ENCODE peak calls at places on chromosome 19, in seven cellular contexts. One of them, this sample, is unnamed.

GRCh38 chr19:1360818-1361461 is 22.8 kb upstream of the NDUFS7 start:
- DNase-seq in fibroblast of lung: peak; percentile 77
- DNase-seq in activated CD4-positive, CD25-positive, alpha-beta regulatory T cell treated with anti-CD3 and anti-CD28 coated beads, Interleukin-2, amount 50 U/mL, for 16 hours: no peak
- DNase-seq in activated naive CD4-positive, alpha-beta T cell treated with anti-CD3 and anti-CD28 coated beads, Interleukin-2, amount 10 ng/mL, durations not matched to agents 7 days and 5 days: no peak
- DNase-seq in D341Med: peak; percentile 85
- DNase-seq in GM23248: peak; percentile 91
- DNase-seq in AG09319: peak; percentile 62
- DNase-seq in this sample: peak; percentile 74

GRCh38 chr19:47623151-47623920 is 14.4 kb downstream of the BICRA start:
- DNase-seq in fibroblast of lung: no peak
- DNase-seq in activated CD4-positive, CD25-positive, alpha-beta regulatory T cell treated with anti-CD3 and anti-CD28 coated beads, Interleukin-2, amount 50 U/mL, for 16 hours: no peak
- DNase-seq in activated naive CD4-positive, alpha-beta T cell treated with anti-CD3 and anti-CD28 coated beads, Interleukin-2, amount 10 ng/mL, durations not matched to agents 7 days and 5 days: no peak
- DNase-seq in D341Med: peak; percentile 22
- DNase-seq in GM23248: no peak
- DNase-seq in AG09319: no peak
- DNase-seq in this sample: no peak

GRCh38 chr19:18291019-18291524 is 9.7 kb upstream of the JUND start:
- DNase-seq in fibroblast of lung: no peak
- DNase-seq in activated CD4-positive, CD25-positive, alpha-beta regulatory T cell treated with anti-CD3 and anti-CD28 coated beads, Interleukin-2, amount 50 U/mL, for 16 hours: no peak
- DNase-seq in activated naive CD4-positive, alpha-beta T cell treated with anti-CD3 and anti-CD28 coated beads, Interleukin-2, amount 10 ng/mL, durations not matched to agents 7 days and 5 days: peak; percentile 50
- DNase-seq in D341Med: no peak
- DNase-seq in GM23248: no peak
- DNase-seq in AG09319: no peak
- DNase-seq in this sample: no peak

GRCh38 chr19:13598098-13598497 is 91.8 kb upstream of the CACNA1A start:
- DNase-seq in fibroblast of lung: no peak
- DNase-seq in activated CD4-positive, CD25-positive, alpha-beta regulatory T cell treated with anti-CD3 and anti-CD28 coated beads, Interleukin-2, amount 50 U/mL, for 16 hours: no peak
- DNase-seq in activated naive CD4-positive, alpha-beta T cell treated with anti-CD3 and anti-CD28 coated beads, Interleukin-2, amount 10 ng/mL, durations not matched to agents 7 days and 5 days: no peak
- DNase-seq in D341Med: no peak
- DNase-seq in GM23248: no peak
- DNase-seq in AG09319: no peak
- DNase-seq in this sample: no peak

GRCh38 chr19:1013218-1013617 is 7.7 kb downstream of the TMEM259 start:
- DNase-seq in fibroblast of lung: no peak
- DNase-seq in activated CD4-positive, CD25-positive, alpha-beta regulatory T cell treated with anti-CD3 and anti-CD28 coated beads, Interleukin-2, amount 50 U/mL, for 16 hours: no peak
- DNase-seq in activated naive CD4-positive, alpha-beta T cell treated with anti-CD3 and anti-CD28 coated beads, Interleukin-2, amount 10 ng/mL, durations not matched to agents 7 days and 5 days: no peak
- DNase-seq in D341Med: no peak
- DNase-seq in GM23248: no peak
- DNase-seq in AG09319: no peak
- DNase-seq in this sample: no peak

GRCh38 chr19:2302319-2303208 is 5.4 kb downstream of the LINGO3 start:
- DNase-seq in fibroblast of lung: peak; percentile 68
- DNase-seq in activated CD4-positive, CD25-positive, alpha-beta regulatory T cell treated with anti-CD3 and anti-CD28 coated beads, Interleukin-2, amount 50 U/mL, for 16 hours: no peak
- DNase-seq in activated naive CD4-positive, alpha-beta T cell treated with anti-CD3 and anti-CD28 coated beads, Interleukin-2, amount 10 ng/mL, durations not matched to agents 7 days and 5 days: no peak
- DNase-seq in D341Med: no peak
- DNase-seq in GM23248: peak; percentile 70
- DNase-seq in AG09319: no peak
- DNase-seq in this sample: no peak

GRCh38 chr19:32339988-32340874 is 5.2 kb upstream of the ZNF507 start:
- DNase-seq in fibroblast of lung: peak; percentile 54
- DNase-seq in activated CD4-positive, CD25-positive, alpha-beta regulatory T cell treated with anti-CD3 and anti-CD28 coated beads, Interleukin-2, amount 50 U/mL, for 16 hours: no peak
- DNase-seq in activated naive CD4-positive, alpha-beta T cell treated with anti-CD3 and anti-CD28 coated beads, Interleukin-2, amount 10 ng/mL, durations not matched to agents 7 days and 5 days: peak; percentile 66
- DNase-seq in D341Med: peak; percentile 75
- DNase-seq in GM23248: peak; percentile 65
- DNase-seq in AG09319: no peak
- DNase-seq in this sample: no peak

GRCh38 chr19:7191946-7192691 is 102.1 kb downstream of the INSR start:
- DNase-seq in fibroblast of lung: no peak
- DNase-seq in activated CD4-positive, CD25-positive, alpha-beta regulatory T cell treated with anti-CD3 and anti-CD28 coated beads, Interleukin-2, amount 50 U/mL, for 16 hours: no peak
- DNase-seq in activated naive CD4-positive, alpha-beta T cell treated with anti-CD3 and anti-CD28 coated beads, Interleukin-2, amount 10 ng/mL, durations not matched to agents 7 days and 5 days: peak; percentile 63
- DNase-seq in D341Med: no peak
- DNase-seq in GM23248: peak; percentile 57
- DNase-seq in AG09319: no peak
- DNase-seq in this sample: peak; percentile 22

GRCh38 chr19:34475026-34475974 is 6.3 kb upstream of the WTIP start:
- DNase-seq in fibroblast of lung: peak; percentile 92
- DNase-seq in activated CD4-positive, CD25-positive, alpha-beta regulatory T cell treated with anti-CD3 and anti-CD28 coated beads, Interleukin-2, amount 50 U/mL, for 16 hours: no peak
- DNase-seq in activated naive CD4-positive, alpha-beta T cell treated with anti-CD3 and anti-CD28 coated beads, Interleukin-2, amount 10 ng/mL, durations not matched to agents 7 days and 5 days: no peak
- DNase-seq in D341Med: no peak
- DNase-seq in GM23248: peak; percentile 96
- DNase-seq in AG09319: no peak
- DNase-seq in this sample: peak; percentile 82

GRCh38 chr19:2077398-2077797 is 18.7 kb downstream of the MOB3A start:
- DNase-seq in fibroblast of lung: no peak
- DNase-seq in activated CD4-positive, CD25-positive, alpha-beta regulatory T cell treated with anti-CD3 and anti-CD28 coated beads, Interleukin-2, amount 50 U/mL, for 16 hours: no peak
- DNase-seq in activated naive CD4-positive, alpha-beta T cell treated with anti-CD3 and anti-CD28 coated beads, Interleukin-2, amount 10 ng/mL, durations not matched to agents 7 days and 5 days: no peak
- DNase-seq in D341Med: no peak
- DNase-seq in GM23248: no peak
- DNase-seq in AG09319: no peak
- DNase-seq in this sample: no peak

GRCh38 chr19:7831452-7831851 is 1.4 kb downstream of the EVI5L start:
- DNase-seq in fibroblast of lung: peak; percentile 36
- DNase-seq in activated CD4-positive, CD25-positive, alpha-beta regulatory T cell treated with anti-CD3 and anti-CD28 coated beads, Interleukin-2, amount 50 U/mL, for 16 hours: no peak
- DNase-seq in activated naive CD4-positive, alpha-beta T cell treated with anti-CD3 and anti-CD28 coated beads, Interleukin-2, amount 10 ng/mL, durations not matched to agents 7 days and 5 days: no peak
- DNase-seq in D341Med: peak; percentile 72
- DNase-seq in GM23248: peak; percentile 69
- DNase-seq in AG09319: no peak
- DNase-seq in this sample: no peak

GRCh38 chr19:2478756-2479555 is 3.0 kb downstream of the GADD45B start:
- DNase-seq in fibroblast of lung: peak; percentile 87
- DNase-seq in activated CD4-positive, CD25-positive, alpha-beta regulatory T cell treated with anti-CD3 and anti-CD28 coated beads, Interleukin-2, amount 50 U/mL, for 16 hours: no peak
- DNase-seq in activated naive CD4-positive, alpha-beta T cell treated with anti-CD3 and anti-CD28 coated beads, Interleukin-2, amount 10 ng/mL, durations not matched to agents 7 days and 5 days: peak; percentile 84
- DNase-seq in D341Med: peak; percentile 16
- DNase-seq in GM23248: peak; percentile 94
- DNase-seq in AG09319: no peak
- DNase-seq in this sample: no peak

GRCh38 chr19:5023128-5023571 is 54.2 kb downstream of the KDM4B start:
- DNase-seq in fibroblast of lung: no peak
- DNase-seq in activated CD4-positive, CD25-positive, alpha-beta regulatory T cell treated with anti-CD3 and anti-CD28 coated beads, Interleukin-2, amount 50 U/mL, for 16 hours: no peak
- DNase-seq in activated naive CD4-positive, alpha-beta T cell treated with anti-CD3 and anti-CD28 coated beads, Interleukin-2, amount 10 ng/mL, durations not matched to agents 7 days and 5 days: no peak
- DNase-seq in D341Med: no peak
- DNase-seq in GM23248: peak; percentile 50
- DNase-seq in AG09319: no peak
- DNase-seq in this sample: no peak

GRCh38 chr19:16325671-16326400 is 1.2 kb downstream of the KLF2 start:
- DNase-seq in fibroblast of lung: no peak
- DNase-seq in activated CD4-positive, CD25-positive, alpha-beta regulatory T cell treated with anti-CD3 and anti-CD28 coated beads, Interleukin-2, amount 50 U/mL, for 16 hours: no peak
- DNase-seq in activated naive CD4-positive, alpha-beta T cell treated with anti-CD3 and anti-CD28 coated beads, Interleukin-2, amount 10 ng/mL, durations not matched to agents 7 days and 5 days: peak; percentile 89
- DNase-seq in D341Med: peak; percentile 72
- DNase-seq in GM23248: peak; percentile 77
- DNase-seq in AG09319: no peak
- DNase-seq in this sample: no peak

GRCh38 chr19:5074418-5074817 is 105.5 kb downstream of the KDM4B start:
- DNase-seq in fibroblast of lung: no peak
- DNase-seq in activated CD4-positive, CD25-positive, alpha-beta regulatory T cell treated with anti-CD3 and anti-CD28 coated beads, Interleukin-2, amount 50 U/mL, for 16 hours: no peak
- DNase-seq in activated naive CD4-positive, alpha-beta T cell treated with anti-CD3 and anti-CD28 coated beads, Interleukin-2, amount 10 ng/mL, durations not matched to agents 7 days and 5 days: no peak
- DNase-seq in D341Med: no peak
- DNase-seq in GM23248: no peak
- DNase-seq in AG09319: no peak
- DNase-seq in this sample: no peak

GRCh38 chr19:2047449-2048103 is 3.5 kb downstream of the MKNK2 start:
- DNase-seq in fibroblast of lung: peak; percentile 53
- DNase-seq in activated CD4-positive, CD25-positive, alpha-beta regulatory T cell treated with anti-CD3 and anti-CD28 coated beads, Interleukin-2, amount 50 U/mL, for 16 hours: no peak
- DNase-seq in activated naive CD4-positive, alpha-beta T cell treated with anti-CD3 and anti-CD28 coated beads, Interleukin-2, amount 10 ng/mL, durations not matched to agents 7 days and 5 days: no peak
- DNase-seq in D341Med: no peak
- DNase-seq in GM23248: peak; percentile 58
- DNase-seq in AG09319: no peak
- DNase-seq in this sample: no peak

GRCh38 chr19:58439576-58440554 is at the start of gene ZNF132:
- DNase-seq in fibroblast of lung: peak; percentile 100
- DNase-seq in activated CD4-positive, CD25-positive, alpha-beta regulatory T cell treated with anti-CD3 and anti-CD28 coated beads, Interleukin-2, amount 50 U/mL, for 16 hours: peak; percentile 93
- DNase-seq in activated naive CD4-positive, alpha-beta T cell treated with anti-CD3 and anti-CD28 coated beads, Interleukin-2, amount 10 ng/mL, durations not matched to agents 7 days and 5 days: peak; percentile 97
- DNase-seq in D341Med: peak; percentile 88
- DNase-seq in GM23248: peak; percentile 100
- DNase-seq in AG09319: peak; percentile 99
- DNase-seq in this sample: peak; percentile 99

GRCh38 chr19:38417544-38418506 is 8.2 kb downstream of the RASGRP4 start:
- DNase-seq in fibroblast of lung: peak; percentile 11
- DNase-seq in activated CD4-positive, CD25-positive, alpha-beta regulatory T cell treated with anti-CD3 and anti-CD28 coated beads, Interleukin-2, amount 50 U/mL, for 16 hours: no peak
- DNase-seq in activated naive CD4-positive, alpha-beta T cell treated with anti-CD3 and anti-CD28 coated beads, Interleukin-2, amount 10 ng/mL, durations not matched to agents 7 days and 5 days: peak; percentile 79
- DNase-seq in D341Med: no peak
- DNase-seq in GM23248: peak; percentile 46
- DNase-seq in AG09319: no peak
- DNase-seq in this sample: no peak

GRCh38 chr19:7482584-7483439 is 6.0 kb downstream of the PEX11G start:
- DNase-seq in fibroblast of lung: peak; percentile 14
- DNase-seq in activated CD4-positive, CD25-positive, alpha-beta regulatory T cell treated with anti-CD3 and anti-CD28 coated beads, Interleukin-2, amount 50 U/mL, for 16 hours: no peak
- DNase-seq in activated naive CD4-positive, alpha-beta T cell treated with anti-CD3 and anti-CD28 coated beads, Interleukin-2, amount 10 ng/mL, durations not matched to agents 7 days and 5 days: no peak
- DNase-seq in D341Med: no peak
- DNase-seq in GM23248: peak; percentile 16
- DNase-seq in AG09319: no peak
- DNase-seq in this sample: no peak

GRCh38 chr19:48674216-48674809 is 1.5 kb upstream of the NTN5 start:
- DNase-seq in fibroblast of lung: no peak
- DNase-seq in activated CD4-positive, CD25-positive, alpha-beta regulatory T cell treated with anti-CD3 and anti-CD28 coated beads, Interleukin-2, amount 50 U/mL, for 16 hours: no peak
- DNase-seq in activated naive CD4-positive, alpha-beta T cell treated with anti-CD3 and anti-CD28 coated beads, Interleukin-2, amount 10 ng/mL, durations not matched to agents 7 days and 5 days: no peak
- DNase-seq in D341Med: no peak
- DNase-seq in GM23248: no peak
- DNase-seq in AG09319: no peak
- DNase-seq in this sample: no peak

GRCh38 chr19:2308114-2308556 is at the start of gene LINGO3:
- DNase-seq in fibroblast of lung: no peak
- DNase-seq in activated CD4-positive, CD25-positive, alpha-beta regulatory T cell treated with anti-CD3 and anti-CD28 coated beads, Interleukin-2, amount 50 U/mL, for 16 hours: no peak
- DNase-seq in activated naive CD4-positive, alpha-beta T cell treated with anti-CD3 and anti-CD28 coated beads, Interleukin-2, amount 10 ng/mL, durations not matched to agents 7 days and 5 days: no peak
- DNase-seq in D341Med: peak; percentile 81
- DNase-seq in GM23248: peak; percentile 27
- DNase-seq in AG09319: no peak
- DNase-seq in this sample: no peak

GRCh38 chr19:45591004-45591637 is 6.5 kb upstream of the OPA3 start:
- DNase-seq in fibroblast of lung: peak; percentile 45
- DNase-seq in activated CD4-positive, CD25-positive, alpha-beta regulatory T cell treated with anti-CD3 and anti-CD28 coated beads, Interleukin-2, amount 50 U/mL, for 16 hours: no peak
- DNase-seq in activated naive CD4-positive, alpha-beta T cell treated with anti-CD3 and anti-CD28 coated beads, Interleukin-2, amount 10 ng/mL, durations not matched to agents 7 days and 5 days: peak; percentile 61
- DNase-seq in D341Med: peak; percentile 89
- DNase-seq in GM23248: peak; percentile 34
- DNase-seq in AG09319: no peak
- DNase-seq in this sample: no peak

GRCh38 chr19:57664269-57665127 is 4.2 kb upstream of the ZSCAN4 start:
- DNase-seq in fibroblast of lung: peak; percentile 52
- DNase-seq in activated CD4-positive, CD25-positive, alpha-beta regulatory T cell treated with anti-CD3 and anti-CD28 coated beads, Interleukin-2, amount 50 U/mL, for 16 hours: no peak
- DNase-seq in activated naive CD4-positive, alpha-beta T cell treated with anti-CD3 and anti-CD28 coated beads, Interleukin-2, amount 10 ng/mL, durations not matched to agents 7 days and 5 days: peak; percentile 31
- DNase-seq in D341Med: peak; percentile 83
- DNase-seq in GM23248: peak; percentile 75
- DNase-seq in AG09319: no peak
- DNase-seq in this sample: no peak

GRCh38 chr19:34120846-34121639 is 51.3 kb upstream of the LSM14A start:
- DNase-seq in fibroblast of lung: peak; percentile 67
- DNase-seq in activated CD4-positive, CD25-positive, alpha-beta regulatory T cell treated with anti-CD3 and anti-CD28 coated beads, Interleukin-2, amount 50 U/mL, for 16 hours: peak; percentile 26
- DNase-seq in activated naive CD4-positive, alpha-beta T cell treated with anti-CD3 and anti-CD28 coated beads, Interleukin-2, amount 10 ng/mL, durations not matched to agents 7 days and 5 days: peak; percentile 72
- DNase-seq in D341Med: peak; percentile 74
- DNase-seq in GM23248: peak; percentile 62
- DNase-seq in AG09319: no peak
- DNase-seq in this sample: no peak

GRCh38 chr19:51702754-51703654 is 9.9 kb downstream of the SPACA6 start:
- DNase-seq in fibroblast of lung: no peak
- DNase-seq in activated CD4-positive, CD25-positive, alpha-beta regulatory T cell treated with anti-CD3 and anti-CD28 coated beads, Interleukin-2, amount 50 U/mL, for 16 hours: no peak
- DNase-seq in activated naive CD4-positive, alpha-beta T cell treated with anti-CD3 and anti-CD28 coated beads, Interleukin-2, amount 10 ng/mL, durations not matched to agents 7 days and 5 days: peak; percentile 23
- DNase-seq in D341Med: no peak
- DNase-seq in GM23248: peak; percentile 21
- DNase-seq in AG09319: no peak
- DNase-seq in this sample: no peak

GRCh38 chr19:12786149-12786870 is 5.0 kb upstream of the JUNB start:
- DNase-seq in fibroblast of lung: no peak
- DNase-seq in activated CD4-positive, CD25-positive, alpha-beta regulatory T cell treated with anti-CD3 and anti-CD28 coated beads, Interleukin-2, amount 50 U/mL, for 16 hours: no peak
- DNase-seq in activated naive CD4-positive, alpha-beta T cell treated with anti-CD3 and anti-CD28 coated beads, Interleukin-2, amount 10 ng/mL, durations not matched to agents 7 days and 5 days: peak; percentile 38
- DNase-seq in D341Med: no peak
- DNase-seq in GM23248: no peak
- DNase-seq in AG09319: no peak
- DNase-seq in this sample: no peak

GRCh38 chr19:55372316-55373081 is 2.2 kb upstream of the IL11 start:
- DNase-seq in fibroblast of lung: no peak
- DNase-seq in activated CD4-positive, CD25-positive, alpha-beta regulatory T cell treated with anti-CD3 and anti-CD28 coated beads, Interleukin-2, amount 50 U/mL, for 16 hours: no peak
- DNase-seq in activated naive CD4-positive, alpha-beta T cell treated with anti-CD3 and anti-CD28 coated beads, Interleukin-2, amount 10 ng/mL, durations not matched to agents 7 days and 5 days: no peak
- DNase-seq in D341Med: no peak
- DNase-seq in GM23248: peak; percentile 62
- DNase-seq in AG09319: no peak
- DNase-seq in this sample: no peak

GRCh38 chr19:4633140-4633967 is 6.0 kb upstream of the TNFAIP8L1 start:
- DNase-seq in fibroblast of lung: peak; percentile 68
- DNase-seq in activated CD4-positive, CD25-positive, alpha-beta regulatory T cell treated with anti-CD3 and anti-CD28 coated beads, Interleukin-2, amount 50 U/mL, for 16 hours: no peak
- DNase-seq in activated naive CD4-positive, alpha-beta T cell treated with anti-CD3 and anti-CD28 coated beads, Interleukin-2, amount 10 ng/mL, durations not matched to agents 7 days and 5 days: peak; percentile 63
- DNase-seq in D341Med: peak; percentile 72
- DNase-seq in GM23248: peak; percentile 68
- DNase-seq in AG09319: no peak
- DNase-seq in this sample: peak; percentile 10

GRCh38 chr19:6811906-6812305 is 39.4 kb downstream of the VAV1 start:
- DNase-seq in fibroblast of lung: peak; percentile 37
- DNase-seq in activated CD4-positive, CD25-positive, alpha-beta regulatory T cell treated with anti-CD3 and anti-CD28 coated beads, Interleukin-2, amount 50 U/mL, for 16 hours: no peak
- DNase-seq in activated naive CD4-positive, alpha-beta T cell treated with anti-CD3 and anti-CD28 coated beads, Interleukin-2, amount 10 ng/mL, durations not matched to agents 7 days and 5 days: no peak
- DNase-seq in D341Med: peak; percentile 71
- DNase-seq in GM23248: peak; percentile 76
- DNase-seq in AG09319: peak; percentile 16
- DNase-seq in this sample: peak; percentile 18

GRCh38 chr19:19342086-19343015 is 21.7 kb downstream of the MAU2 start:
- DNase-seq in fibroblast of lung: peak; percentile 57
- DNase-seq in activated CD4-positive, CD25-positive, alpha-beta regulatory T cell treated with anti-CD3 and anti-CD28 coated beads, Interleukin-2, amount 50 U/mL, for 16 hours: no peak
- DNase-seq in activated naive CD4-positive, alpha-beta T cell treated with anti-CD3 and anti-CD28 coated beads, Interleukin-2, amount 10 ng/mL, durations not matched to agents 7 days and 5 days: no peak
- DNase-seq in D341Med: peak; percentile 86
- DNase-seq in GM23248: peak; percentile 56
- DNase-seq in AG09319: no peak
- DNase-seq in this sample: no peak

GRCh38 chr19:29576761-29577661 is 29.1 kb upstream of the POP4 start:
- DNase-seq in fibroblast of lung: no peak
- DNase-seq in activated CD4-positive, CD25-positive, alpha-beta regulatory T cell treated with anti-CD3 and anti-CD28 coated beads, Interleukin-2, amount 50 U/mL, for 16 hours: no peak
- DNase-seq in activated naive CD4-positive, alpha-beta T cell treated with anti-CD3 and anti-CD28 coated beads, Interleukin-2, amount 10 ng/mL, durations not matched to agents 7 days and 5 days: no peak
- DNase-seq in D341Med: no peak
- DNase-seq in GM23248: peak; percentile 40
- DNase-seq in AG09319: no peak
- DNase-seq in this sample: no peak

GRCh38 chr19:39193785-39194184 is 3.0 kb upstream of the NCCRP1 start:
- DNase-seq in fibroblast of lung: no peak
- DNase-seq in activated CD4-positive, CD25-positive, alpha-beta regulatory T cell treated with anti-CD3 and anti-CD28 coated beads, Interleukin-2, amount 50 U/mL, for 16 hours: no peak
- DNase-seq in activated naive CD4-positive, alpha-beta T cell treated with anti-CD3 and anti-CD28 coated beads, Interleukin-2, amount 10 ng/mL, durations not matched to agents 7 days and 5 days: no peak
- DNase-seq in D341Med: peak; percentile 27
- DNase-seq in GM23248: no peak
- DNase-seq in AG09319: no peak
- DNase-seq in this sample: no peak